ENCODE peak calls at places on chromosomes 7 and 10, in six cellular contexts. Y is SJSA1, I is T follicular helper cell, K is kidney, G is Calu3, L is activated T-cell treated with anti-CD3 and anti-CD28 coated beads for 48 hours. P is an unnamed sample.

GRCh38 chr7:137742051-137742450 is 104.7 kb downstream of the DGKI start:
- DNase-seq in Y (no peak), I (no peak), K (no peak), G (no peak), L (no peak), P (no peak)

GRCh38 chr7:101553018-101553770 is 75.9 kb downstream of the MYL10 start:
- DNase-seq in Y (peak), I (no peak), K (peak), G (no peak), L (no peak), P (no peak)

GRCh38 chr10:68167271-68167670 is 58.0 kb downstream of the MYPN start:
- DNase-seq in Y (no peak), I (no peak), K (no peak), G (no peak), L (no peak), P (no peak)

GRCh38 chr7:113085781-113086390 is 741 bp downstream of the GPR85 start:
- DNase-seq in Y (no peak), I (no peak), K (no peak), G (no peak), L (no peak), P (no peak)

GRCh38 chr10:89799573-89799972 is 98.2 kb downstream of the KIF20B start:
- DNase-seq in Y (no peak), I (no peak), K (no peak), G (no peak), L (no peak), P (no peak)

GRCh38 chr7:141361965-141362364 is 189.2 kb upstream of the AGK start:
- DNase-seq in Y (no peak), I (no peak), K (no peak), G (no peak), L (no peak), P (no peak)

GRCh38 chr7:98163269-98163668 is 48.0 kb upstream of the BHLHA15 start:
- DNase-seq in Y (no peak), I (no peak), K (no peak), G (no peak), L (no peak), P (no peak)

GRCh38 chr7:5690931-5691461 is 90.5 kb downstream of the RNF216 start:
- DNase-seq in Y (no peak), I (no peak), K (peak), G (no peak), L (no peak), P (peak)

GRCh38 chr10:84537447-84537931 is 209.1 kb downstream of the CCSER2 start:
- DNase-seq in Y (peak), I (no peak), K (no peak), G (peak), L (no peak), P (peak)

GRCh38 chr7:149427893-149428292 is 33.0 kb downstream of the ZNF777 start:
- DNase-seq in Y (no peak), I (no peak), K (no peak), G (no peak), L (no peak), P (no peak)

GRCh38 chr10:26269754-26270153 is 53.2 kb downstream of the GAD2 start:
- DNase-seq in Y (no peak), I (no peak), K (no peak), G (peak), L (no peak), P (no peak)

P was measured in body of pancreas.